ENCODE peak calls at places on chromosomes 6 and 20, in eight cellular contexts. D is spleen; G is amygdala; K is activated naive CD4-positive, alpha-beta T cell treated with anti-CD3 and anti-CD28 coated beads, Interleukin-2, amount 10 ng/mL, durations not matched to agents 7 days and 5 days; R is activated B cell treated with CpG ODN at 0.5 μM for 24 hours; Q is T follicular helper cell; P is NCI-H510A treated with DMSO at 0.1 percent for 48 hours; Y is retina. O is an unnamed sample.

GRCh38 chr20:52105045-52105572 is 86.5 kb downstream of the ZFP64 start:
- DNase-seq in K (no peak), P (no peak), G (no peak), D (no peak), R (no peak), Y (peak), Q (no peak), O (peak)

GRCh38 chr6:37201726-37202125 is 31.8 kb downstream of the PIM1 start:
- DNase-seq in Y (no peak), Q (no peak), K (no peak), D (no peak), G (no peak), P (no peak), R (no peak), O (no peak)

GRCh38 chr6:11711644-11711993 is 67.0 kb downstream of the ADTRP start:
- DNase-seq in K (peak), R (no peak), Q (no peak), D (no peak), G (no peak), Y (no peak), P (no peak), O (no peak)

GRCh38 chr6:65191412-65191811 is 515.6 kb downstream of the EYS start:
- DNase-seq in R (no peak), K (no peak), Q (no peak), Y (peak), D (no peak), P (no peak), G (no peak), O (no peak)

GRCh38 chr20:13941031-13941430 is 49.4 kb downstream of the SEL1L2 start:
- DNase-seq in D (no peak), R (no peak), P (no peak), G (no peak), K (no peak), Y (no peak), Q (no peak), O (peak)

GRCh38 chr6:127053032-127053908 is 65.2 kb upstream of the RSPO3 start:
- DNase-seq in Q (no peak), D (no peak), G (no peak), R (no peak), Y (no peak), K (no peak), P (no peak), O (no peak)

GRCh38 chr20:25987073-25987927 is 290.6 kb upstream of the ZNF337 start:
- DNase-seq in D (peak), Q (no peak), P (peak), R (peak), K (peak), Y (peak), G (no peak), O (peak)

GRCh38 chr6:114304304-114304887 is 38.4 kb downstream of the HS3ST5 start:
- DNase-seq in R (no peak), G (no peak), D (no peak), P (peak), K (no peak), Y (peak), Q (no peak), O (peak)

GRCh38 chr6:26360451-26361416 is 4.3 kb upstream of the BTN3A2 start:
- DNase-seq in Y (no peak), D (no peak), P (no peak), Q (no peak), K (peak), R (no peak), G (no peak), O (no peak)

GRCh38 chr6:5619249-5619648 is 357.9 kb downstream of the FARS2 start:
- DNase-seq in R (no peak), K (peak), G (no peak), Q (peak), D (peak), Y (no peak), P (no peak), O (no peak)

GRCh38 chr20:63351811-63352591 is 9.1 kb downstream of the CHRNA4 start:
- DNase-seq in P (no peak), D (no peak), K (no peak), R (no peak), Y (peak), Q (no peak), G (peak), O (peak)

GRCh38 chr6:124517339-124517738 is 444.9 kb upstream of the RNF217 start:
- DNase-seq in K (no peak), Y (no peak), Q (no peak), G (no peak), P (no peak), R (no peak), D (no peak), O (no peak)

GRCh38 chr6:137095651-137096238 is 51.0 kb upstream of the IL20RA start:
- DNase-seq in G (no peak), Q (no peak), P (no peak), K (no peak), R (no peak), Y (no peak), D (no peak), O (no peak)

GRCh38 chr6:151004415-151005024 is 139.0 kb downstream of the MTHFD1L start:
- DNase-seq in D (no peak), R (no peak), K (no peak), G (no peak), Y (no peak), Q (no peak), P (peak), O (peak)

GRCh38 chr6:8918196-8918595 is 482.9 kb upstream of the SLC35B3 start:
- DNase-seq in G (no peak), Q (no peak), D (no peak), K (no peak), Y (no peak), R (no peak), P (no peak), O (no peak)

GRCh38 chr6:27205375-27206278 is 41.9 kb upstream of the PRSS16 start:
- DNase-seq in D (no peak), Q (no peak), R (no peak), P (no peak), Y (peak), K (peak), G (no peak), O (peak)

O was measured in left kidney.